ENCODE peak calls at places on chromosomes 4 and X, in five cellular contexts. One of them, this sample, is unnamed.

GRCh38 chrX:9835585-9836210 is 49.5 kb downstream of the SHROOM2 start:
- DNase-seq in sigmoid colon: no peak
- DNase-seq in AG09319: no peak
- DNase-seq in epithelial cell of esophagus: no peak
- DNase-seq in fibroblast of lung: peak; percentile 16
- DNase-seq in this sample: no peak

GRCh38 chr4:186666750-186667149 is 56.9 kb downstream of the FAT1 start:
- DNase-seq in sigmoid colon: no peak
- DNase-seq in AG09319: no peak
- DNase-seq in epithelial cell of esophagus: peak; percentile 66
- DNase-seq in fibroblast of lung: no peak
- DNase-seq in this sample: no peak

GRCh38 chr4:7995866-7996265 is 56.2 kb upstream of the AFAP1 start:
- DNase-seq in sigmoid colon: no peak
- DNase-seq in AG09319: no peak
- DNase-seq in epithelial cell of esophagus: no peak
- DNase-seq in fibroblast of lung: no peak
- DNase-seq in this sample: no peak

GRCh38 chr4:70619778-70620177 is 8.8 kb upstream of the ENAM start:
- DNase-seq in sigmoid colon: no peak
- DNase-seq in AG09319: no peak
- DNase-seq in epithelial cell of esophagus: no peak
- DNase-seq in fibroblast of lung: no peak
- DNase-seq in this sample: no peak

GRCh38 chr4:19177616-19178015 is 1074.1 kb upstream of the SLIT2 start:
- DNase-seq in sigmoid colon: no peak
- DNase-seq in AG09319: no peak
- DNase-seq in epithelial cell of esophagus: peak; percentile 10
- DNase-seq in fibroblast of lung: peak; percentile 50
- DNase-seq in this sample: no peak

GRCh38 chr4:109164011-109164410 is 138.4 kb downstream of the COL25A1 start:
- DNase-seq in sigmoid colon: no peak
- DNase-seq in AG09319: no peak
- DNase-seq in epithelial cell of esophagus: peak; percentile 5
- DNase-seq in fibroblast of lung: peak; percentile 75
- DNase-seq in this sample: no peak

GRCh38 chr4:141375855-141376254 is 155.2 kb downstream of the ZNF330 start:
- DNase-seq in sigmoid colon: no peak
- DNase-seq in AG09319: peak; percentile 76
- DNase-seq in epithelial cell of esophagus: peak; percentile 84
- DNase-seq in fibroblast of lung: peak; percentile 93
- DNase-seq in this sample: no peak

GRCh38 chrX:46547857-46548256 is 2.6 kb upstream of the ZNF674 start:
- DNase-seq in sigmoid colon: no peak
- DNase-seq in AG09319: peak; percentile 5
- DNase-seq in epithelial cell of esophagus: peak; percentile 81
- DNase-seq in fibroblast of lung: peak; percentile 91
- DNase-seq in this sample: no peak

GRCh38 chrX:2699959-2700358 is 8.9 kb downstream of the CD99 start:
- DNase-seq in sigmoid colon: no peak
- DNase-seq in AG09319: no peak
- DNase-seq in epithelial cell of esophagus: no peak
- DNase-seq in fibroblast of lung: no peak
- DNase-seq in this sample: no peak

GRCh38 chr4:82043809-82044137 is 330.0 kb downstream of the HNRNPD start:
- DNase-seq in sigmoid colon: no peak
- DNase-seq in AG09319: no peak
- DNase-seq in epithelial cell of esophagus: peak; percentile 8
- DNase-seq in fibroblast of lung: no peak
- DNase-seq in this sample: no peak

GRCh38 chr4:90171491-90171890 is 44.3 kb downstream of the CCSER1 start:
- DNase-seq in sigmoid colon: no peak
- DNase-seq in AG09319: no peak
- DNase-seq in epithelial cell of esophagus: no peak
- DNase-seq in fibroblast of lung: no peak
- DNase-seq in this sample: no peak

GRCh38 chrX:69210513-69211065 is 45.3 kb upstream of the PJA1 start:
- DNase-seq in sigmoid colon: no peak
- DNase-seq in AG09319: no peak
- DNase-seq in epithelial cell of esophagus: peak; percentile 63
- DNase-seq in fibroblast of lung: peak; percentile 16
- DNase-seq in this sample: no peak

GRCh38 chr4:56469489-56470210 is 2.2 kb downstream of the SRP72 start:
- DNase-seq in sigmoid colon: no peak
- DNase-seq in AG09319: no peak
- DNase-seq in epithelial cell of esophagus: peak; percentile 14
- DNase-seq in fibroblast of lung: no peak
- DNase-seq in this sample: no peak

GRCh38 chrX:23008431-23009099 is 8.8 kb downstream of the DDX53 start:
- DNase-seq in sigmoid colon: no peak
- DNase-seq in AG09319: no peak
- DNase-seq in epithelial cell of esophagus: peak; percentile 41
- DNase-seq in fibroblast of lung: peak; percentile 49
- DNase-seq in this sample: no peak

GRCh38 chr4:181968371-181968770 is 274.8 kb upstream of the TENM3 start:
- DNase-seq in sigmoid colon: no peak
- DNase-seq in AG09319: no peak
- DNase-seq in epithelial cell of esophagus: peak; percentile 49
- DNase-seq in fibroblast of lung: peak; percentile 94
- DNase-seq in this sample: no peak

GRCh38 chr4:182143822-182144620 is 99.2 kb upstream of the TENM3 start:
- DNase-seq in sigmoid colon: no peak
- DNase-seq in AG09319: peak; percentile 3
- DNase-seq in epithelial cell of esophagus: peak; percentile 69
- DNase-seq in fibroblast of lung: peak; percentile 92
- DNase-seq in this sample: peak; percentile 13

GRCh38 chrX:23749576-23749975 is 6.5 kb upstream of the ACOT9 start:
- DNase-seq in sigmoid colon: no peak
- DNase-seq in AG09319: no peak
- DNase-seq in epithelial cell of esophagus: no peak
- DNase-seq in fibroblast of lung: peak; percentile 11
- DNase-seq in this sample: no peak

GRCh38 chr4:100206850-100207249 is 16.6 kb upstream of the DDIT4L start:
- DNase-seq in sigmoid colon: no peak
- DNase-seq in AG09319: no peak
- DNase-seq in epithelial cell of esophagus: no peak
- DNase-seq in fibroblast of lung: no peak
- DNase-seq in this sample: no peak

GRCh38 chr4:103773691-103774231 is 54.0 kb upstream of the TACR3 start:
- DNase-seq in sigmoid colon: no peak
- DNase-seq in AG09319: no peak
- DNase-seq in epithelial cell of esophagus: peak; percentile 8
- DNase-seq in fibroblast of lung: no peak
- DNase-seq in this sample: no peak

GRCh38 chrX:63761639-63762038 is 23.4 kb downstream of the ARHGEF9 start:
- DNase-seq in sigmoid colon: no peak
- DNase-seq in AG09319: no peak
- DNase-seq in epithelial cell of esophagus: peak; percentile 3
- DNase-seq in fibroblast of lung: no peak
- DNase-seq in this sample: no peak

GRCh38 chr4:10161840-10162239 is 45.2 kb upstream of the WDR1 start:
- DNase-seq in sigmoid colon: no peak
- DNase-seq in AG09319: no peak
- DNase-seq in epithelial cell of esophagus: no peak
- DNase-seq in fibroblast of lung: no peak
- DNase-seq in this sample: peak; percentile 65

GRCh38 chr4:10159671-10160070 is 43.1 kb upstream of the WDR1 start:
- DNase-seq in sigmoid colon: no peak
- DNase-seq in AG09319: no peak
- DNase-seq in epithelial cell of esophagus: peak; percentile 76
- DNase-seq in fibroblast of lung: no peak
- DNase-seq in this sample: no peak

GRCh38 chr4:10158355-10158942 is 41.9 kb upstream of the WDR1 start:
- DNase-seq in sigmoid colon: no peak
- DNase-seq in AG09319: no peak
- DNase-seq in epithelial cell of esophagus: peak; percentile 62
- DNase-seq in fibroblast of lung: no peak
- DNase-seq in this sample: peak; percentile 15

GRCh38 chr4:10161146-10161545 is 44.5 kb upstream of the WDR1 start:
- DNase-seq in sigmoid colon: no peak
- DNase-seq in AG09319: no peak
- DNase-seq in epithelial cell of esophagus: peak; percentile 60
- DNase-seq in fibroblast of lung: no peak
- DNase-seq in this sample: no peak

DNA sequence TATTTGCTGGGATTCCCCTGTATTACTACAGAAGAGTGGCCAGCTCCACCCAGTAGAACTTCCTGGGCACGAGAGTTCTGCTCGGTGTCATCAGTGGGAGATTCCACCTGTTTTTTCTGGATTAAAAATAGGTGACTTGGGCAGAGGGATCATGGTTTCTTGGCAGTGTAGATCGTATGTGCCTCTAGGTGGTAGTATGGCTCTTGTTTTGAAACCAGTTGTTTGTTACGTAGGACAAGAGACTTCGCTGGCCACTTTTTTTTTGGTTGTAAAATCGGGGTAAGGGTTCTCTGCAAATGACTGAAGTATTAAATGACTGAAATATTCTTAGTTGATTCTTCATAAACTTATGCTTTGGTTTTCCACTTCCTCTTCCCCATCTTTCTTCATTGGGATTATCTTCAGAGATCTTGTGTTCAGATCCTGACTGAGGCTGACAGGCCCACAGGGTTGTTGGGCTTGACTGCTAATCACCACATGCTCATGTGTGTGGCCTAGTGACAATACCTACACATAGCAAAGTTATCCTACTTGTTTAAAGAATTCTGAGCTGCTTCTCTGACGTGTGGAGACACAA is 43.8 kb upstream of the WDR1 start:
- DNase-seq in sigmoid colon: no peak
- DNase-seq in AG09319: no peak
- DNase-seq in epithelial cell of esophagus: peak; percentile 24
- DNase-seq in fibroblast of lung: no peak
- DNase-seq in this sample: no peak
- TF ChIP-seq CTCF in sigmoid colon: no peak
- TF ChIP-seq CTCF in AG09319: peak; percentile 35
- TF ChIP-seq CTCF in epithelial cell of esophagus: peak; percentile 38
- TF ChIP-seq CTCF in fibroblast of lung: peak; percentile 28
- TF ChIP-seq CTCF in this sample: peak; percentile 30

GRCh38 chrX:133215747-133216146 is 2.4 kb downstream of the TFDP3 start:
- DNase-seq in sigmoid colon: no peak
- DNase-seq in AG09319: no peak
- DNase-seq in epithelial cell of esophagus: peak; percentile 43
- DNase-seq in fibroblast of lung: peak; percentile 14
- DNase-seq in this sample: peak; percentile 4
- TF ChIP-seq CTCF in sigmoid colon: no peak
- TF ChIP-seq CTCF in AG09319: peak; percentile 27
- TF ChIP-seq CTCF in epithelial cell of esophagus: peak; percentile 51
- TF ChIP-seq CTCF in fibroblast of lung: peak; percentile 34
- TF ChIP-seq CTCF in this sample: no peak

DNA sequence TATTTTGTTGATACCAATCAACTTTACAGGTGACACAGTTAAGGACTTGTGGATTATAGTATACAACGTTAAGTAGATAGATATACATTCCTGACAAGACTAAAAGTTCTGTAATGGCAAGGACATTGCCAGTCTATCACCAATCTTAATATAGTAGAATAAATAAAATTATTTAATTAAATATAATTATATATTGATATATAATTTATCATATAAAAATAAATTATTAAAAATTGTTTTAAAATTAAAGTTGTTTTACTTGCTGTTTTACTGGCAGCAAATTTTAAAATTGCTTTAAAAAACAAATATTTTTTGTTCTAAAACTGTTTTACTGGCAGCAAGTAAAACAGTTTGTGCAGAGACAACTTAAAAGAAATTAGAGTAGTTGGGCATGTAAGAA is 18.7 kb downstream of the TNIP3 start:
- DNase-seq in sigmoid colon: no peak
- DNase-seq in AG09319: no peak
- DNase-seq in epithelial cell of esophagus: no peak
- DNase-seq in fibroblast of lung: no peak
- DNase-seq in this sample: no peak
- TF ChIP-seq CTCF in sigmoid colon: no peak
- TF ChIP-seq CTCF in AG09319: no peak
- TF ChIP-seq CTCF in epithelial cell of esophagus: no peak
- TF ChIP-seq CTCF in fibroblast of lung: no peak
- TF ChIP-seq CTCF in this sample: no peak

GRCh38 chr4:98359646-98360045 is 98.5 kb downstream of the RAP1GDS1 start:
- DNase-seq in sigmoid colon: no peak
- DNase-seq in AG09319: no peak
- DNase-seq in epithelial cell of esophagus: no peak
- DNase-seq in fibroblast of lung: no peak
- DNase-seq in this sample: no peak

GRCh38 chr4:98363431-98363830 is 102.2 kb downstream of the RAP1GDS1 start:
- DNase-seq in sigmoid colon: no peak
- DNase-seq in AG09319: no peak
- DNase-seq in epithelial cell of esophagus: peak; percentile 75
- DNase-seq in fibroblast of lung: no peak
- DNase-seq in this sample: no peak

GRCh38 chr4:98352940-98353339 is 91.8 kb downstream of the RAP1GDS1 start:
- DNase-seq in sigmoid colon: no peak
- DNase-seq in AG09319: no peak
- DNase-seq in epithelial cell of esophagus: no peak
- DNase-seq in fibroblast of lung: no peak
- DNase-seq in this sample: no peak

DNA sequence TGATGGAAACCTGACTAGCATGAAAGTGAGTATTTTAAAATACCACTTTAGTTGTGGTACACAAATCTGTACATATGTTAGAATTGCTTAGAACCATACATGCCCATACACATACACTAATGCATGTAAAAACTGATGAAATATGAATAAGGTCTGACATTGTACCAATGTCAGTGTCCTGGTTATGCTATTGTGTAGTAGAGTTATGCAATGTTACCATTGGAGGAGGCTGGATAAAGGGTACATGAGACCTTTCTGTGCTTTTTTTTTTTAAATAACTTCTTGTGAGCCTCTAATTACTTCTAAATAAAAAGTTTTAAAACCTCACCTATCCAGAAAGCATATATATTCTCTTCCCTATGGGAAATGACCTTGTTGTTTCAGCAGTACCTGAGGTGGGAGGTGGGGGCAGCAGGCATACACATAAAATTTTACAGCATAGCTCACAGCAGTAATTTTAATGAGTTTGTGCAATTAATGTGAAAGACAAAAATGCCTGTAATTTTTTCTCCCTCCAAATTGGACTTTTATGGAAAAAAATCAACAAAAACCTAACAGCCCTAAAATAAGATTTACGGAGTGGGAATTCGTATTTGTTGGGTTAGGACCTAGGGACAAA is 97.6 kb downstream of the RAP1GDS1 start:
- DNase-seq in sigmoid colon: no peak
- DNase-seq in AG09319: no peak
- DNase-seq in epithelial cell of esophagus: no peak
- DNase-seq in fibroblast of lung: no peak
- DNase-seq in this sample: no peak
- TF ChIP-seq CTCF in sigmoid colon: no peak
- TF ChIP-seq CTCF in AG09319: no peak
- TF ChIP-seq CTCF in epithelial cell of esophagus: no peak
- TF ChIP-seq CTCF in fibroblast of lung: no peak
- TF ChIP-seq CTCF in this sample: no peak

GRCh38 chrX:17759990-17760389 is 22.7 kb downstream of the SCML1 start:
- DNase-seq in sigmoid colon: no peak
- DNase-seq in AG09319: no peak
- DNase-seq in epithelial cell of esophagus: no peak
- DNase-seq in fibroblast of lung: no peak
- DNase-seq in this sample: no peak
- TF ChIP-seq CTCF in sigmoid colon: no peak
- TF ChIP-seq CTCF in AG09319: no peak
- TF ChIP-seq CTCF in epithelial cell of esophagus: no peak
- TF ChIP-seq CTCF in fibroblast of lung: no peak
- TF ChIP-seq CTCF in this sample: no peak

GRCh38 chr4:148391056-148391455 is 51.2 kb downstream of the NR3C2 start:
- DNase-seq in sigmoid colon: no peak
- DNase-seq in AG09319: no peak
- DNase-seq in epithelial cell of esophagus: no peak
- DNase-seq in fibroblast of lung: no peak
- DNase-seq in this sample: no peak
- TF ChIP-seq CTCF in sigmoid colon: no peak
- TF ChIP-seq CTCF in AG09319: no peak
- TF ChIP-seq CTCF in epithelial cell of esophagus: no peak
- TF ChIP-seq CTCF in fibroblast of lung: no peak
- TF ChIP-seq CTCF in this sample: no peak

GRCh38 chr4:169807934-169808333 is 50.2 kb upstream of the HPF1 start:
- DNase-seq in sigmoid colon: no peak
- DNase-seq in AG09319: no peak
- DNase-seq in epithelial cell of esophagus: no peak
- DNase-seq in fibroblast of lung: no peak
- DNase-seq in this sample: no peak
- TF ChIP-seq CTCF in sigmoid colon: no peak
- TF ChIP-seq CTCF in AG09319: no peak
- TF ChIP-seq CTCF in epithelial cell of esophagus: no peak
- TF ChIP-seq CTCF in fibroblast of lung: no peak
- TF ChIP-seq CTCF in this sample: no peak